ENCODE peak calls at places on chromosome 19, in five cellular contexts. I, W, K, Z and N are unnamed samples.

GRCh38 chr19:15091918-15092753 is 10.1 kb downstream of the OR1I1 start:
- DNase-seq in W (peak; percentile 24), I (no peak), Z (no peak), K (peak; percentile 68), N (no peak)

GRCh38 chr19:41981724-41982123 is 12.3 kb downstream of the ATP1A3 start:
- DNase-seq in W (no peak), I (no peak), Z (no peak), K (no peak), N (no peak)

GRCh38 chr19:43532571-43532961 is 422 bp upstream of the ZNF575 start:
- DNase-seq in I (no peak), W (no peak), K (no peak), Z (peak; percentile 51), N (no peak)

GRCh38 chr19:1266818-1267440 is 2.2 kb upstream of the CIRBP start:
- DNase-seq in W (no peak), Z (peak; percentile 65), I (peak; percentile 80), K (peak; percentile 62), N (peak; percentile 82)

GRCh38 chr19:50565984-50566903 is 2.0 kb downstream of the LRRC4B start:
- DNase-seq in K (no peak), W (no peak), Z (peak; percentile 63), I (no peak), N (no peak)

GRCh38 chr19:29293292-29293691 is 80.3 kb upstream of the UQCRFS1 start:
- DNase-seq in K (no peak), I (no peak), Z (no peak), W (no peak), N (no peak)

GRCh38 chr19:33194527-33194883 is 375 bp downstream of the LRP3 start:
- DNase-seq in Z (no peak), K (no peak), I (no peak), W (no peak), N (no peak)

GRCh38 chr19:22026687-22027086 is 15.9 kb upstream of the ZNF208 start:
- DNase-seq in W (no peak), Z (no peak), I (no peak), K (no peak), N (no peak)

GRCh38 chr19:21824679-21825078 is 11.3 kb downstream of the ZNF43 start:
- DNase-seq in K (no peak), Z (no peak), I (no peak), W (no peak), N (no peak)

GRCh38 chr19:51407631-51408131 is 9.8 kb downstream of the SIGLEC10 start:
- DNase-seq in I (no peak), W (no peak), Z (no peak), K (peak; percentile 21), N (no peak)

GRCh38 chr19:33644284-33644836 is 22.6 kb downstream of the CHST8 start:
- DNase-seq in W (no peak), I (no peak), Z (no peak), K (no peak), N (no peak)

GRCh38 chr19:2574971-2575630 is 99.2 kb downstream of the GADD45B start:
- DNase-seq in K (no peak), W (no peak), Z (no peak), I (no peak), N (no peak)

GRCh38 chr19:49515767-49516166 is 3.3 kb downstream of the FCGRT start:
- DNase-seq in Z (peak; percentile 7), K (peak; percentile 50), W (no peak), I (peak; percentile 62), N (no peak)

GRCh38 chr19:36103842-36104552 is 6.9 kb upstream of the OVOL3 start:
- DNase-seq in K (no peak), Z (no peak), I (no peak), W (no peak), N (no peak)

GRCh38 chr19:15199652-15200574 is 882 bp downstream of the NOTCH3 start:
- DNase-seq in I (no peak), Z (no peak), K (no peak), W (no peak), N (no peak)

GRCh38 chr19:33868821-33869412 is 72.2 kb downstream of the KCTD15 start:
- DNase-seq in K (peak; percentile 54), Z (peak; percentile 15), W (no peak), I (peak; percentile 37), N (no peak)

GRCh38 chr19:1776606-1777147 is 23.4 kb downstream of the ONECUT3 start:
- DNase-seq in K (no peak), I (no peak), W (no peak), Z (no peak), N (no peak)

GRCh38 chr19:18657590-18658365 is 20.9 kb downstream of the KLHL26 start:
- DNase-seq in I (peak; percentile 69), Z (no peak), W (no peak), K (peak; percentile 82), N (no peak)

GRCh38 chr19:48413879-48414623 is 20.6 kb downstream of the GRIN2D start:
- DNase-seq in Z (no peak), K (no peak), I (no peak), W (no peak), N (no peak)

GRCh38 chr19:55683449-55684261 is 8.6 kb downstream of the EPN1 start:
- DNase-seq in W (no peak), I (peak; percentile 2), Z (no peak), K (no peak), N (no peak)

GRCh38 chr19:343941-344624 is 513 bp downstream of the MIER2 start:
- DNase-seq in K (peak; percentile 31), W (peak; percentile 8), Z (no peak), I (peak; percentile 30), N (no peak)

GRCh38 chr19:40088299-40089047 is 2.3 kb downstream of the ZNF780A start:
- DNase-seq in W (no peak), Z (no peak), I (no peak), K (no peak), N (no peak)

GRCh38 chr19:11061951-11062350 is 27.3 kb upstream of the LDLR start:
- DNase-seq in I (no peak), K (no peak), Z (no peak), W (no peak), N (no peak)

GRCh38 chr19:4284176-4284958 is 5.3 kb downstream of the SHD start:
- DNase-seq in W (no peak), K (peak; percentile 22), I (no peak), Z (no peak), N (no peak)

GRCh38 chr19:55405638-55406037 is 1.9 kb downstream of the UBE2S start:
- DNase-seq in W (no peak), Z (no peak), K (no peak), I (no peak), N (no peak)

GRCh38 chr19:38392707-38393308 is 4.3 kb downstream of the SPRED3 start:
- DNase-seq in Z (no peak), W (no peak), K (peak; percentile 32), I (no peak), N (no peak)

GRCh38 chr19:35856546-35857149 is at the start of gene KIRREL2:
- DNase-seq in K (no peak), W (no peak), Z (no peak), I (no peak), N (no peak)

GRCh38 chr19:14118165-14119051 is 846 bp upstream of the PRKACA start:
- DNase-seq in I (peak; percentile 93), K (peak; percentile 80), W (no peak), Z (peak; percentile 72), N (peak; percentile 35)

GRCh38 chr19:18386543-18387251 is 739 bp downstream of the GDF15 start:
- DNase-seq in Z (no peak), I (no peak), K (peak; percentile 34), W (no peak), N (no peak)

GRCh38 chr19:29612801-29613595 is 6.9 kb downstream of the POP4 start:
- DNase-seq in Z (no peak), K (no peak), I (no peak), W (no peak), N (no peak)

GRCh38 chr19:2982983-2983350 is 5.6 kb downstream of the TLE6 start:
- DNase-seq in K (peak; percentile 93), I (peak; percentile 86), W (no peak), Z (peak; percentile 58), N (no peak)